ENCODE peak calls at places on chromosomes 11 and 22, in nine cellular contexts. One of them, this sample, is unnamed. For H3K4me1, the result is how much of the 10 kb centered on the place peaks cover.

GRCh38 chr11:73386568-73386967 is 10.4 kb downstream of the RELT start:
- DNase-seq in HCT116: no peak
- DNase-seq in naive thymus-derived CD4-positive, alpha-beta T cell: no peak
- DNase-seq in lower lobe of right lung: no peak
- DNase-seq in mucosa of descending colon: no peak
- DNase-seq in heart right ventricle: no peak
- DNase-seq in CD8-positive, alpha-beta T cell: no peak
- DNase-seq in fibroblast of lung: no peak
- DNase-seq in pancreas: no peak
- DNase-seq in this sample: no peak

GRCh38 chr11:118033443-118033842 is 43.4 kb upstream of the TMPRSS4 start:
- DNase-seq in HCT116: no peak
- DNase-seq in naive thymus-derived CD4-positive, alpha-beta T cell: no peak
- DNase-seq in lower lobe of right lung: no peak
- DNase-seq in mucosa of descending colon: no peak
- DNase-seq in heart right ventricle: no peak
- DNase-seq in CD8-positive, alpha-beta T cell: no peak
- DNase-seq in fibroblast of lung: no peak
- DNase-seq in pancreas: no peak
- DNase-seq in this sample: no peak

GRCh38 chr11:119144825-119145476 is 3.9 kb upstream of the ABCG4 start:
- DNase-seq in HCT116: peak
- DNase-seq in naive thymus-derived CD4-positive, alpha-beta T cell: no peak
- DNase-seq in lower lobe of right lung: peak
- DNase-seq in mucosa of descending colon: peak
- DNase-seq in heart right ventricle: peak
- DNase-seq in CD8-positive, alpha-beta T cell: no peak
- DNase-seq in fibroblast of lung: peak
- DNase-seq in pancreas: peak
- DNase-seq in this sample: peak

GRCh38 chr22:35322893-35323292 is 23.2 kb downstream of the TOM1 start:
- DNase-seq in HCT116: no peak
- DNase-seq in naive thymus-derived CD4-positive, alpha-beta T cell: no peak
- DNase-seq in lower lobe of right lung: no peak
- DNase-seq in mucosa of descending colon: no peak
- DNase-seq in heart right ventricle: no peak
- DNase-seq in CD8-positive, alpha-beta T cell: no peak
- DNase-seq in fibroblast of lung: no peak
- DNase-seq in pancreas: no peak
- DNase-seq in this sample: no peak

GRCh38 chr11:1155274-1155693 is 2.5 kb upstream of the MUC5AC start:
- DNase-seq in HCT116: no peak
- DNase-seq in naive thymus-derived CD4-positive, alpha-beta T cell: no peak
- DNase-seq in lower lobe of right lung: no peak
- DNase-seq in mucosa of descending colon: no peak
- DNase-seq in heart right ventricle: no peak
- DNase-seq in CD8-positive, alpha-beta T cell: no peak
- DNase-seq in fibroblast of lung: peak
- DNase-seq in pancreas: no peak
- DNase-seq in this sample: no peak

GRCh38 chr11:130636672-130637463 is 188.4 kb downstream of the ADAMTS15 start:
- DNase-seq in HCT116: peak
- DNase-seq in naive thymus-derived CD4-positive, alpha-beta T cell: no peak
- DNase-seq in lower lobe of right lung: no peak
- DNase-seq in mucosa of descending colon: no peak
- DNase-seq in heart right ventricle: no peak
- DNase-seq in CD8-positive, alpha-beta T cell: no peak
- DNase-seq in fibroblast of lung: peak
- DNase-seq in pancreas: no peak
- DNase-seq in this sample: no peak

GRCh38 chr11:123924027-123924426 is 15.4 kb upstream of the OR4D5 start:
- DNase-seq in HCT116: no peak
- DNase-seq in naive thymus-derived CD4-positive, alpha-beta T cell: no peak
- DNase-seq in lower lobe of right lung: no peak
- DNase-seq in mucosa of descending colon: no peak
- DNase-seq in heart right ventricle: no peak
- DNase-seq in CD8-positive, alpha-beta T cell: no peak
- DNase-seq in fibroblast of lung: no peak
- DNase-seq in pancreas: no peak
- DNase-seq in this sample: no peak

GRCh38 chr11:11458523-11458922 is 105.5 kb upstream of the CSNK2A3 start:
- DNase-seq in HCT116: no peak
- DNase-seq in naive thymus-derived CD4-positive, alpha-beta T cell: no peak
- DNase-seq in lower lobe of right lung: no peak
- DNase-seq in mucosa of descending colon: no peak
- DNase-seq in heart right ventricle: no peak
- DNase-seq in CD8-positive, alpha-beta T cell: no peak
- DNase-seq in fibroblast of lung: no peak
- DNase-seq in pancreas: no peak
- DNase-seq in this sample: no peak

GRCh38 chr11:1949302-1949701 is 2.2 kb downstream of the MRPL23 start:
- DNase-seq in HCT116: no peak
- DNase-seq in naive thymus-derived CD4-positive, alpha-beta T cell: no peak
- DNase-seq in lower lobe of right lung: peak
- DNase-seq in mucosa of descending colon: no peak
- DNase-seq in heart right ventricle: no peak
- DNase-seq in CD8-positive, alpha-beta T cell: no peak
- DNase-seq in fibroblast of lung: no peak
- DNase-seq in pancreas: no peak
- DNase-seq in this sample: no peak

GRCh38 chr11:38274031-38274430 is 1676.0 kb upstream of the RAG2 start:
- DNase-seq in HCT116: no peak
- DNase-seq in naive thymus-derived CD4-positive, alpha-beta T cell: no peak
- DNase-seq in lower lobe of right lung: no peak
- DNase-seq in mucosa of descending colon: no peak
- DNase-seq in heart right ventricle: no peak
- DNase-seq in CD8-positive, alpha-beta T cell: no peak
- DNase-seq in fibroblast of lung: peak
- DNase-seq in pancreas: no peak
- DNase-seq in this sample: no peak

GRCh38 chr11:17267576-17267975 is 9.0 kb upstream of the NUCB2 start:
- DNase-seq in HCT116: peak
- DNase-seq in naive thymus-derived CD4-positive, alpha-beta T cell: no peak
- DNase-seq in lower lobe of right lung: no peak
- DNase-seq in mucosa of descending colon: no peak
- DNase-seq in heart right ventricle: no peak
- DNase-seq in CD8-positive, alpha-beta T cell: no peak
- DNase-seq in fibroblast of lung: peak
- DNase-seq in pancreas: no peak
- DNase-seq in this sample: no peak

GRCh38 chr11:76120513-76121081 is 85.7 kb downstream of the WNT11 start:
- DNase-seq in HCT116: no peak
- DNase-seq in naive thymus-derived CD4-positive, alpha-beta T cell: no peak
- DNase-seq in lower lobe of right lung: no peak
- DNase-seq in mucosa of descending colon: peak
- DNase-seq in heart right ventricle: no peak
- DNase-seq in CD8-positive, alpha-beta T cell: no peak
- DNase-seq in fibroblast of lung: no peak
- DNase-seq in pancreas: no peak
- DNase-seq in this sample: peak

GRCh38 chr11:65013130-65013691 is 749 bp upstream of the ARL2 start:
- DNase-seq in HCT116: no peak
- DNase-seq in naive thymus-derived CD4-positive, alpha-beta T cell: no peak
- DNase-seq in lower lobe of right lung: peak
- DNase-seq in mucosa of descending colon: peak
- DNase-seq in heart right ventricle: peak
- DNase-seq in CD8-positive, alpha-beta T cell: peak
- DNase-seq in fibroblast of lung: peak
- DNase-seq in pancreas: peak
- DNase-seq in this sample: peak

DNA sequence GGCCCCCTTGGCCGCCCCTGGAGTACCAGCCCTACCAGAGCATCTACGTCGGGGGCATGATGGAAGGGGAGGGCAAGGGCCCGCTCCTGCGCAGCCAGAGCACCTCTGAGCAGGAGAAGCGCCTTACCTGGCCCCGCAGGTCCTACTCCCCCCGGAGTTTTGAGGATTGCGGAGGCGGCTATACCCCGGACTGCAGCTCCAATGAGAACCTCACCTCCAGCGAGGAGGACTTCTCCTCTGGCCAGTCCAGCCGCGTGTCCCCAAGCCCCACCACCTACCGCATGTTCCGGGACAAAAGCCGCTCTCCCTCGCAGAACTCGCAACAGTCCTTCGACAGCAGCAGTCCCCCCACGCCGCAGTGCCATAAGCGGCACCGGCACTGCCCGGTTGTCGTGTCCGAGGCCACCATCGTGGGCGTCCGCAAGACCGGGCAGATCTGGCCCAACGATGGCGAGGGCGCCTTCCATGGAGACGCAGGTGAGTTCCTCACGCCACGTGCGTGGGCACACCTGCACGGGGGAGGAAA is 1.5 kb downstream of the BCR start:
- DNase-seq in HCT116: no peak
- DNase-seq in naive thymus-derived CD4-positive, alpha-beta T cell: peak
- DNase-seq in lower lobe of right lung: no peak
- DNase-seq in mucosa of descending colon: no peak
- DNase-seq in heart right ventricle: no peak
- DNase-seq in CD8-positive, alpha-beta T cell: no peak
- DNase-seq in fibroblast of lung: no peak
- DNase-seq in pancreas: no peak
- DNase-seq in this sample: no peak
- H3K4me1 ChIP-seq in HCT116: under half
- H3K4me1 ChIP-seq in naive thymus-derived CD4-positive, alpha-beta T cell: under half
- H3K4me1 ChIP-seq in lower lobe of right lung: half or more
- H3K4me1 ChIP-seq in mucosa of descending colon: under half
- H3K4me1 ChIP-seq in heart right ventricle: half or more
- H3K4me1 ChIP-seq in CD8-positive, alpha-beta T cell: under half
- H3K4me1 ChIP-seq in fibroblast of lung: under half
- H3K4me1 ChIP-seq in pancreas: under half
- H3K4me1 ChIP-seq in this sample: under half

GRCh38 chr11:43577566-43578264 is 102.8 kb upstream of the HSD17B12 start:
- DNase-seq in HCT116: no peak
- DNase-seq in naive thymus-derived CD4-positive, alpha-beta T cell: no peak
- DNase-seq in lower lobe of right lung: no peak
- DNase-seq in mucosa of descending colon: no peak
- DNase-seq in heart right ventricle: no peak
- DNase-seq in CD8-positive, alpha-beta T cell: no peak
- DNase-seq in fibroblast of lung: no peak
- DNase-seq in pancreas: no peak
- DNase-seq in this sample: no peak
- H3K4me1 ChIP-seq in HCT116: under half
- H3K4me1 ChIP-seq in naive thymus-derived CD4-positive, alpha-beta T cell: under half
- H3K4me1 ChIP-seq in lower lobe of right lung: under half
- H3K4me1 ChIP-seq in mucosa of descending colon: under half
- H3K4me1 ChIP-seq in heart right ventricle: half or more
- H3K4me1 ChIP-seq in CD8-positive, alpha-beta T cell: under half
- H3K4me1 ChIP-seq in fibroblast of lung: under half
- H3K4me1 ChIP-seq in pancreas: under half
- H3K4me1 ChIP-seq in this sample: under half

GRCh38 chr11:77908835-77909234 is 85.6 kb downstream of the INTS4 start:
- DNase-seq in HCT116: no peak
- DNase-seq in naive thymus-derived CD4-positive, alpha-beta T cell: no peak
- DNase-seq in lower lobe of right lung: no peak
- DNase-seq in mucosa of descending colon: no peak
- DNase-seq in heart right ventricle: no peak
- DNase-seq in CD8-positive, alpha-beta T cell: no peak
- DNase-seq in fibroblast of lung: no peak
- DNase-seq in pancreas: no peak
- DNase-seq in this sample: no peak

DNA sequence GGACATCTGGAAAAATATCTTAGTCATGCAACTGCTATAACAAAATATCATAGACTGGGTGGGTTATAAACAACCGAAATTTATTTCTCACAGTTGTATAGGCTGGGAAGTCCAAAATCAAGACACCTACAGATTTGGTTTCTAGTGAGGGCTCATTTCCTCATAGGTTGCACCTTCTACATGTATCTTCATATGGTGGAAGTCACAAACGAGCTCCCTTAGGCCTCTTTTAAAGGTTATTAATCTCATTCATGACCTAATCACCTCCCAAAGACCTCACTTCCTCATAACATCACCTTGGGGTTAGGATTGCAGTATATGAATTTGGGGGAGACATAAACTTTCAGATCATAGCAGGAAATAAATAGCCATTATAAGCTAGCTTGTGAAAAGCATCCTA is 85.2 kb downstream of the INTS4 start:
- DNase-seq in HCT116: no peak
- DNase-seq in naive thymus-derived CD4-positive, alpha-beta T cell: no peak
- DNase-seq in lower lobe of right lung: no peak
- DNase-seq in mucosa of descending colon: no peak
- DNase-seq in heart right ventricle: no peak
- DNase-seq in CD8-positive, alpha-beta T cell: no peak
- DNase-seq in fibroblast of lung: no peak
- DNase-seq in pancreas: no peak
- DNase-seq in this sample: no peak
- H3K4me1 ChIP-seq in HCT116: under half
- H3K4me1 ChIP-seq in naive thymus-derived CD4-positive, alpha-beta T cell: under half
- H3K4me1 ChIP-seq in lower lobe of right lung: under half
- H3K4me1 ChIP-seq in mucosa of descending colon: under half
- H3K4me1 ChIP-seq in heart right ventricle: under half
- H3K4me1 ChIP-seq in CD8-positive, alpha-beta T cell: under half
- H3K4me1 ChIP-seq in fibroblast of lung: under half
- H3K4me1 ChIP-seq in pancreas: under half
- H3K4me1 ChIP-seq in this sample: under half

GRCh38 chr11:3832816-3833215 is 7.9 kb downstream of the RHOG start:
- DNase-seq in HCT116: no peak
- DNase-seq in naive thymus-derived CD4-positive, alpha-beta T cell: no peak
- DNase-seq in lower lobe of right lung: no peak
- DNase-seq in mucosa of descending colon: no peak
- DNase-seq in heart right ventricle: no peak
- DNase-seq in CD8-positive, alpha-beta T cell: no peak
- DNase-seq in fibroblast of lung: no peak
- DNase-seq in pancreas: no peak
- DNase-seq in this sample: no peak

GRCh38 chr11:3831378-3832239 is 9.2 kb downstream of the RHOG start:
- DNase-seq in HCT116: no peak
- DNase-seq in naive thymus-derived CD4-positive, alpha-beta T cell: no peak
- DNase-seq in lower lobe of right lung: peak
- DNase-seq in mucosa of descending colon: no peak
- DNase-seq in heart right ventricle: no peak
- DNase-seq in CD8-positive, alpha-beta T cell: no peak
- DNase-seq in fibroblast of lung: no peak
- DNase-seq in pancreas: no peak
- DNase-seq in this sample: no peak

GRCh38 chr11:3834349-3835099 is 6.2 kb downstream of the RHOG start:
- DNase-seq in HCT116: no peak
- DNase-seq in naive thymus-derived CD4-positive, alpha-beta T cell: no peak
- DNase-seq in lower lobe of right lung: peak
- DNase-seq in mucosa of descending colon: peak
- DNase-seq in heart right ventricle: no peak
- DNase-seq in CD8-positive, alpha-beta T cell: no peak
- DNase-seq in fibroblast of lung: no peak
- DNase-seq in pancreas: no peak
- DNase-seq in this sample: peak

GRCh38 chr11:3835100-3835485 is 5.7 kb downstream of the RHOG start:
- DNase-seq in HCT116: no peak
- DNase-seq in naive thymus-derived CD4-positive, alpha-beta T cell: no peak
- DNase-seq in lower lobe of right lung: no peak
- DNase-seq in mucosa of descending colon: no peak
- DNase-seq in heart right ventricle: no peak
- DNase-seq in CD8-positive, alpha-beta T cell: no peak
- DNase-seq in fibroblast of lung: no peak
- DNase-seq in pancreas: no peak
- DNase-seq in this sample: peak

DNA sequence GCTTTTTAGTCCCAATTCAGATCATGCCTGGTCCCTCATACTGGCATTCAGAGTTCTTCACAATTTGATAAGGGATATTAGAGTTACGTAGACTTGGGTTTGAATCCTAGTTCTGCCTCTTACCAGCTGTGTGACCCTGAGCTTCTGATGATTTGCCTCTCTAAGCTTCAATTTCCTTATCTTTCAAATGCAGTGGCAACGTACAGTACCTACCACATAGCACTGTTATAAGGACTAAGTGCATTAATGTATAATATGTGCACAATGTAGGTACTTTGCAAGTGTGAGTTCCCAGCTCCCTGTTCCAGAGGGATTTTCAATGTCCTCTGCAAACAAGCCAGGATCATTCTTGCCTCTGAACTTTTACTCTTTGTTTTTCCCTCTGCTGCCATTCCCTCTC is 7.3 kb downstream of the RHOG start:
- DNase-seq in HCT116: no peak
- DNase-seq in naive thymus-derived CD4-positive, alpha-beta T cell: no peak
- DNase-seq in lower lobe of right lung: no peak
- DNase-seq in mucosa of descending colon: no peak
- DNase-seq in heart right ventricle: no peak
- DNase-seq in CD8-positive, alpha-beta T cell: no peak
- DNase-seq in fibroblast of lung: no peak
- DNase-seq in pancreas: no peak
- DNase-seq in this sample: no peak
- H3K4me1 ChIP-seq in HCT116: under half
- H3K4me1 ChIP-seq in naive thymus-derived CD4-positive, alpha-beta T cell: half or more
- H3K4me1 ChIP-seq in lower lobe of right lung: half or more
- H3K4me1 ChIP-seq in mucosa of descending colon: under half
- H3K4me1 ChIP-seq in heart right ventricle: half or more
- H3K4me1 ChIP-seq in CD8-positive, alpha-beta T cell: half or more
- H3K4me1 ChIP-seq in fibroblast of lung: under half
- H3K4me1 ChIP-seq in pancreas: under half
- H3K4me1 ChIP-seq in this sample: under half